ENCODE peak calls at places on chromosomes 1 and 21, in four cellular contexts. One of them, this sample, is unnamed.

GRCh38 chr21:40832316-40832715 is 14.6 kb downstream of the DSCAM start:
- DNase-seq in endothelial cell of umbilical vein: no peak
- DNase-seq in EL: no peak
- DNase-seq in NCI-H1930: no peak
- DNase-seq in this sample: no peak

GRCh38 chr1:193634470-193634869 is 448.1 kb upstream of the B3GALT2 start:
- DNase-seq in EL: no peak
- DNase-seq in endothelial cell of umbilical vein: no peak
- DNase-seq in NCI-H1930: no peak
- DNase-seq in this sample: no peak

GRCh38 chr1:10866314-10867091 is 70.1 kb upstream of the CASZ1 start:
- DNase-seq in EL: peak
- DNase-seq in NCI-H1930: no peak
- DNase-seq in endothelial cell of umbilical vein: no peak
- DNase-seq in this sample: no peak

GRCh38 chr21:37101384-37101783 is 28.3 kb downstream of the TTC3 start:
- DNase-seq in endothelial cell of umbilical vein: no peak
- DNase-seq in EL: no peak
- DNase-seq in NCI-H1930: no peak
- DNase-seq in this sample: no peak

GRCh38 chr1:212669102-212669501 is 30.5 kb downstream of the BATF3 start:
- DNase-seq in endothelial cell of umbilical vein: peak
- DNase-seq in EL: peak
- DNase-seq in NCI-H1930: no peak
- DNase-seq in this sample: peak

GRCh38 chr1:161196521-161197451 is 2.1 kb downstream of the ADAMTS4 start:
- DNase-seq in NCI-H1930: no peak
- DNase-seq in endothelial cell of umbilical vein: peak
- DNase-seq in EL: peak
- DNase-seq in this sample: no peak

GRCh38 chr1:34710811-34711210 is 44.0 kb upstream of the GJB5 start:
- DNase-seq in NCI-H1930: no peak
- DNase-seq in endothelial cell of umbilical vein: no peak
- DNase-seq in EL: no peak
- DNase-seq in this sample: no peak

GRCh38 chr21:43911935-43912487 is 47.0 kb downstream of the AGPAT3 start:
- DNase-seq in endothelial cell of umbilical vein: no peak
- DNase-seq in NCI-H1930: no peak
- DNase-seq in EL: no peak
- DNase-seq in this sample: no peak

GRCh38 chr1:203173566-203173965 is 2.1 kb downstream of the MYBPH start:
- DNase-seq in EL: no peak
- DNase-seq in NCI-H1930: no peak
- DNase-seq in endothelial cell of umbilical vein: no peak
- DNase-seq in this sample: no peak

GRCh38 chr1:153697191-153697872 is 18.8 kb downstream of the NPR1 start:
- DNase-seq in EL: peak
- DNase-seq in endothelial cell of umbilical vein: peak
- DNase-seq in NCI-H1930: no peak
- DNase-seq in this sample: peak

GRCh38 chr1:33433509-33434362 is 2.8 kb upstream of the PHC2 start:
- DNase-seq in endothelial cell of umbilical vein: peak
- DNase-seq in NCI-H1930: no peak
- DNase-seq in EL: peak
- DNase-seq in this sample: peak

GRCh38 chr1:2946291-2946690 is 75.0 kb upstream of the ACTRT2 start:
- DNase-seq in endothelial cell of umbilical vein: no peak
- DNase-seq in EL: no peak
- DNase-seq in NCI-H1930: no peak
- DNase-seq in this sample: no peak

GRCh38 chr21:46269466-46269865 is 15.9 kb downstream of the MCM3AP start:
- DNase-seq in EL: no peak
- DNase-seq in NCI-H1930: no peak
- DNase-seq in endothelial cell of umbilical vein: no peak
- DNase-seq in this sample: no peak

GRCh38 chr1:61851849-61852692 is 109.8 kb downstream of the PATJ start:
- DNase-seq in EL: peak
- DNase-seq in NCI-H1930: no peak
- DNase-seq in endothelial cell of umbilical vein: peak
- DNase-seq in this sample: peak

GRCh38 chr1:1619917-1620361 is 4.6 kb downstream of the MIB2 start:
- DNase-seq in endothelial cell of umbilical vein: no peak
- DNase-seq in NCI-H1930: no peak
- DNase-seq in EL: no peak
- DNase-seq in this sample: no peak

GRCh38 chr1:208007938-208008342 is 97.0 kb upstream of the CD34 start:
- DNase-seq in endothelial cell of umbilical vein: peak
- DNase-seq in EL: peak
- DNase-seq in NCI-H1930: no peak
- DNase-seq in this sample: peak

GRCh38 chr1:217134857-217135568 is 411.8 kb upstream of the ESRRG start:
- DNase-seq in EL: no peak
- DNase-seq in endothelial cell of umbilical vein: no peak
- DNase-seq in NCI-H1930: peak
- DNase-seq in this sample: no peak

GRCh38 chr1:115056395-115056798 is 26.8 kb downstream of the TSHB start:
- DNase-seq in EL: peak
- DNase-seq in NCI-H1930: no peak
- DNase-seq in endothelial cell of umbilical vein: no peak
- DNase-seq in this sample: no peak

GRCh38 chr1:247324913-247325312 is 6.8 kb downstream of the ZNF496 start:
- DNase-seq in EL: no peak
- DNase-seq in NCI-H1930: no peak
- DNase-seq in endothelial cell of umbilical vein: peak
- DNase-seq in this sample: no peak

GRCh38 chr1:244049142-244049968 is 1.7 kb upstream of the ZBTB18 start:
- DNase-seq in NCI-H1930: no peak
- DNase-seq in endothelial cell of umbilical vein: peak
- DNase-seq in EL: peak
- DNase-seq in this sample: no peak

GRCh38 chr21:39087238-39087975 is 95.8 kb downstream of the PSMG1 start:
- DNase-seq in NCI-H1930: no peak
- DNase-seq in endothelial cell of umbilical vein: no peak
- DNase-seq in EL: no peak
- DNase-seq in this sample: no peak

GRCh38 chr1:234608720-234609527 is 1.1 kb downstream of the IRF2BP2 start:
- DNase-seq in endothelial cell of umbilical vein: peak
- DNase-seq in EL: peak
- DNase-seq in NCI-H1930: no peak
- DNase-seq in this sample: no peak